ENCODE peak calls at places on chromosome 15, in ten cellular contexts. A, N, Y, T, F, Q, M, J, R and I are unnamed samples.

GRCh38 chr15:71011503-71012155 is 103.6 kb upstream of the THSD4 start:
- DNase-seq in A (no peak), N (peak; percentile 28), Y (no peak), T (no peak), F (peak; percentile 23), Q (no peak), M (no peak), J (peak; percentile 10), R (peak; percentile 46), I (no peak)

GRCh38 chr15:83809345-83809744 is 155.4 kb downstream of the ADAMTSL3 start:
- DNase-seq in A (no peak), N (no peak), Y (no peak), T (no peak), F (no peak), Q (no peak), M (no peak), J (no peak), R (peak; percentile 18), I (no peak)

GRCh38 chr15:99604865-99605264 is 39.1 kb downstream of the MEF2A start:
- DNase-seq in A (no peak), N (no peak), Y (no peak), T (no peak), F (no peak), Q (no peak), M (no peak), J (no peak), R (no peak), I (no peak)

GRCh38 chr15:59689626-59690236 is 611 bp upstream of the BNIP2 start:
- DNase-seq in A (peak; percentile 94), N (peak; percentile 55), Y (peak; percentile 86), T (peak; percentile 88), F (peak; percentile 79), Q (peak; percentile 94), M (peak; percentile 87), J (peak; percentile 93), R (peak; percentile 73), I (peak; percentile 85)

GRCh38 chr15:92847841-92848240 is 52.3 kb upstream of the CHD2 start:
- DNase-seq in A (no peak), N (no peak), Y (no peak), T (no peak), F (no peak), Q (no peak), M (no peak), J (no peak), R (no peak), I (no peak)

GRCh38 chr15:56160966-56161365 is 82.7 kb downstream of the RFX7 start:
- DNase-seq in A (no peak), N (no peak), Y (no peak), T (no peak), F (no peak), Q (no peak), M (no peak), J (no peak), R (no peak), I (no peak)

GRCh38 chr15:89358435-89358754 is 23.8 kb upstream of the POLG start:
- DNase-seq in A (no peak), N (no peak), Y (no peak), T (no peak), F (peak; percentile 83), Q (peak; percentile 42), M (no peak), J (no peak), R (no peak), I (no peak)

GRCh38 chr15:35260961-35261360 is 175.9 kb upstream of the NANOGP8 start:
- DNase-seq in A (no peak), N (no peak), Y (no peak), T (no peak), F (no peak), Q (no peak), M (no peak), J (no peak), R (no peak), I (no peak)

GRCh38 chr15:58324533-58324932 is 107.3 kb upstream of the LIPC start:
- DNase-seq in A (no peak), N (no peak), Y (no peak), T (no peak), F (no peak), Q (no peak), M (no peak), J (no peak), R (no peak), I (no peak)

GRCh38 chr15:83605595-83605994 is 48.3 kb upstream of the ADAMTSL3 start:
- DNase-seq in A (no peak), N (no peak), Y (peak; percentile 41), T (no peak), F (no peak), Q (peak; percentile 72), M (no peak), J (peak; percentile 10), R (no peak), I (peak; percentile 61)

GRCh38 chr15:36996121-36996520 is 104.2 kb downstream of the MEIS2 start:
- DNase-seq in A (no peak), N (no peak), Y (no peak), T (no peak), F (no peak), Q (no peak), M (no peak), J (no peak), R (peak; percentile 90), I (no peak)

GRCh38 chr15:37106490-37107001 is 6.2 kb upstream of the MEIS2 start:
- DNase-seq in A (no peak), N (no peak), Y (peak; percentile 68), T (no peak), F (peak; percentile 37), Q (peak; percentile 82), M (peak; percentile 17), J (no peak), R (peak; percentile 80), I (no peak)

GRCh38 chr15:88276821-88277220 is 20.3 kb upstream of the NTRK3 start:
- DNase-seq in A (no peak), N (no peak), Y (no peak), T (no peak), F (no peak), Q (no peak), M (no peak), J (no peak), R (no peak), I (no peak)

GRCh38 chr15:64865998-64866520 is 24.3 kb downstream of the PLEKHO2 start:
- DNase-seq in A (no peak), N (no peak), Y (no peak), T (no peak), F (no peak), Q (peak; percentile 68), M (no peak), J (peak; percentile 29), R (no peak), I (no peak)

GRCh38 chr15:62482715-62483429 is 317.8 kb upstream of the C2CD4B start:
- DNase-seq in A (no peak), N (peak; percentile 24), Y (no peak), T (no peak), F (peak; percentile 8), Q (no peak), M (no peak), J (no peak), R (peak; percentile 76), I (no peak)
- TF ChIP-seq CTCF in A (no peak), N (peak; percentile 60), Y (no peak), T (no peak), F (no peak), Q (no peak), M (no peak), J (no peak), R (peak; percentile 36), I (no peak)

GRCh38 chr15:85480923-85481322 is 100.5 kb downstream of the AKAP13 start:
- DNase-seq in A (no peak), N (no peak), Y (no peak), T (no peak), F (no peak), Q (no peak), M (no peak), J (no peak), R (no peak), I (no peak)

GRCh38 chr15:85479071-85479647 is 98.8 kb downstream of the AKAP13 start:
- DNase-seq in A (no peak), N (no peak), Y (no peak), T (no peak), F (no peak), Q (no peak), M (no peak), J (no peak), R (no peak), I (no peak)

GRCh38 chr15:85485956-85486567 is 105.7 kb downstream of the AKAP13 start:
- DNase-seq in A (no peak), N (peak; percentile 50), Y (no peak), T (no peak), F (peak; percentile 77), Q (no peak), M (peak; percentile 78), J (peak; percentile 59), R (peak; percentile 69), I (no peak)

GRCh38 chr15:85477730-85478129 is 97.3 kb downstream of the AKAP13 start:
- DNase-seq in A (no peak), N (no peak), Y (no peak), T (no peak), F (no peak), Q (no peak), M (no peak), J (no peak), R (no peak), I (no peak)

GRCh38 chr15:85482896-85483295 is 102.5 kb downstream of the AKAP13 start:
- DNase-seq in A (no peak), N (no peak), Y (no peak), T (no peak), F (no peak), Q (no peak), M (no peak), J (no peak), R (no peak), I (no peak)
- H3K4me1 ChIP-seq in A (no peaks in the 10 kb centered on the region), N (peaks cover 14% of the 10 kb centered on the region), Y (peaks cover 88% of the 10 kb centered on the region), T (no peaks in the 10 kb centered on the region), F (peaks cover 14% of the 10 kb centered on the region), Q (no peaks in the 10 kb centered on the region), M (peaks cover 10% of the 10 kb centered on the region), J (peaks cover 7% of the 10 kb centered on the region), R (peaks cover 19% of the 10 kb centered on the region), I (peaks cover 13% of the 10 kb centered on the region)

GRCh38 chr15:90998737-90999136 is 4.4 kb upstream of the PRC1 start:
- DNase-seq in A (no peak), N (no peak), Y (no peak), T (no peak), F (no peak), Q (no peak), M (no peak), J (no peak), R (no peak), I (no peak)

GRCh38 chr15:91001209-91001608 is 6.9 kb upstream of the PRC1 start:
- DNase-seq in A (no peak), N (no peak), Y (no peak), T (no peak), F (no peak), Q (no peak), M (no peak), J (no peak), R (no peak), I (no peak)
- H3K36me3 ChIP-seq in A (peaks cover 63% of the 10 kb centered on the region), N (peaks cover 33% of the 10 kb centered on the region), Y (peaks cover 82% of the 10 kb centered on the region), T (peaks cover 9% of the 10 kb centered on the region), F (no peaks in the 10 kb centered on the region), Q (peaks cover 27% of the 10 kb centered on the region), M (peaks cover 17% of the 10 kb centered on the region), J (peaks cover 32% of the 10 kb centered on the region), R (peaks cover 37% of the 10 kb centered on the region), I (peaks cover 11% of the 10 kb centered on the region)

DNA sequence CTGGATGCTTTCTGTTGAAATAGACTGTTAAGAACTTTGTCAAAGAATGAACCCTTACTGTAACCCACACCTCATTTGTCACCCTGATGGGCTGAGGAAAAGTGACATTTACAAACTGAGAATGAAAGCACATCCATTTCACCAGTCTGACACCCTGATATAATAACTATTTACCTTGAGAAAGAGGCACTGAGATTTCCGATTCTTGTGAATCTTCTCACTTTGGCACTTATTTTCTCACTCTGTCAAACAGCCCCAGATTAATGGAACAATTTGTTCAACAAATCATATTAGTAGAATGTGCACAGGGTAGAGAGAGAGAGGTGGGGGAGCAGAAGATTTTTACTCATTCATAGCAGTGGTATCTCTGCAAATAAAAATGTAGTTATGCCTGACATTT is 606.9 kb downstream of the MCTP2 start:
- DNase-seq in A (no peak), N (no peak), Y (no peak), T (no peak), F (no peak), Q (no peak), M (no peak), J (no peak), R (no peak), I (no peak)
- TF ChIP-seq CTCF in A (no peak), N (no peak), Y (no peak), T (no peak), F (no peak), Q (no peak), M (no peak), J (no peak), R (no peak), I (no peak)